ENCODE peak calls at places on chromosome 3, in nine cellular contexts. Y is CD8-positive, alpha-beta T cell; I is cardiac fibroblast; S is sigmoid colon; G is activated CD8-positive, alpha-beta T cell treated with anti-CD3 and anti-CD28 coated beads for 36 hours; E is IMR-90; R is nephron progenitor cell; L is psoas muscle; U is tibial nerve. D is an unnamed sample.

GRCh38 chr3:56210201-56210774 is 258.0 kb downstream of the ERC2 start:
- DNase-seq in Y (no peak), I (no peak), S (no peak), G (no peak), E (no peak), R (no peak), L (no peak), U (no peak), D (no peak)

GRCh38 chr3:122635789-122636188 is 44.9 kb upstream of the PARP14 start:
- DNase-seq in Y (no peak), I (no peak), S (no peak), G (no peak), E (peak), R (no peak), L (no peak), U (no peak), D (no peak)

GRCh38 chr3:142366434-142366833 is 81.4 kb downstream of the XRN1 start:
- DNase-seq in Y (no peak), I (peak), S (no peak), G (no peak), E (no peak), R (no peak), L (no peak), U (no peak), D (no peak)

GRCh38 chr3:113914646-113915045 is 33.2 kb upstream of the ZDHHC23 start:
- DNase-seq in Y (no peak), I (peak), S (no peak), G (no peak), E (peak), R (no peak), L (no peak), U (no peak), D (no peak)

GRCh38 chr3:42734263-42734860 is 31.8 kb upstream of the HHATL start:
- DNase-seq in Y (no peak), I (no peak), S (peak), G (no peak), E (no peak), R (no peak), L (no peak), U (no peak), D (no peak)

GRCh38 chr3:18425641-18426403 is 683 bp upstream of the SATB1 start:
- DNase-seq in Y (peak), I (peak), S (peak), G (peak), E (no peak), R (peak), L (peak), U (no peak), D (peak)

GRCh38 chr3:124818398-124819150 is 68.6 kb downstream of the ITGB5 start:
- DNase-seq in Y (no peak), I (peak), S (no peak), G (no peak), E (peak), R (no peak), L (no peak), U (no peak), D (no peak)

GRCh38 chr3:106827515-106828213 is 549.6 kb upstream of the CCDC54 start:
- DNase-seq in Y (no peak), I (peak), S (no peak), G (no peak), E (peak), R (no peak), L (no peak), U (no peak), D (no peak)

GRCh38 chr3:151431940-151432339 is 28.9 kb downstream of the IGSF10 start:
- DNase-seq in Y (no peak), I (peak), S (no peak), G (no peak), E (peak), R (no peak), L (no peak), U (no peak), D (peak)

GRCh38 chr3:15305366-15305844 is 27.0 kb downstream of the SH3BP5 start:
- DNase-seq in Y (no peak), I (peak), S (peak), G (peak), E (peak), R (no peak), L (no peak), U (no peak), D (peak)

GRCh38 chr3:117054551-117054950 is 345.0 kb downstream of the TUSC7 start:
- DNase-seq in Y (no peak), I (no peak), S (no peak), G (no peak), E (no peak), R (no peak), L (no peak), U (no peak), D (no peak)

GRCh38 chr3:31704651-31705179 is 172.0 kb downstream of the STT3B start:
- DNase-seq in Y (no peak), I (no peak), S (no peak), G (peak), E (peak), R (no peak), L (peak), U (no peak), D (peak)

GRCh38 chr3:12267380-12268030 is 21.4 kb upstream of the PPARG start:
- DNase-seq in Y (no peak), I (no peak), S (no peak), G (no peak), E (no peak), R (no peak), L (no peak), U (no peak), D (no peak)

GRCh38 chr3:12275974-12276373 is 12.9 kb upstream of the PPARG start:
- DNase-seq in Y (no peak), I (no peak), S (no peak), G (no peak), E (no peak), R (no peak), L (no peak), U (no peak), D (no peak)

GRCh38 chr3:12268050-12268449 is 20.8 kb upstream of the PPARG start:
- DNase-seq in Y (no peak), I (no peak), S (no peak), G (no peak), E (no peak), R (no peak), L (no peak), U (no peak), D (no peak)

GRCh38 chr3:12270976-12271375 is 17.9 kb upstream of the PPARG start:
- DNase-seq in Y (no peak), I (no peak), S (no peak), G (no peak), E (no peak), R (no peak), L (no peak), U (no peak), D (peak)

GRCh38 chr3:12273045-12273695 is 15.7 kb upstream of the PPARG start:
- DNase-seq in Y (no peak), I (no peak), S (no peak), G (no peak), E (no peak), R (no peak), L (no peak), U (no peak), D (no peak)
- TF ChIP-seq CTCF in Y (no peak), I (no peak), S (no peak), G (no peak), E (no peak), R (no peak), L (no peak), U (no peak), D (no peak)

DNA sequence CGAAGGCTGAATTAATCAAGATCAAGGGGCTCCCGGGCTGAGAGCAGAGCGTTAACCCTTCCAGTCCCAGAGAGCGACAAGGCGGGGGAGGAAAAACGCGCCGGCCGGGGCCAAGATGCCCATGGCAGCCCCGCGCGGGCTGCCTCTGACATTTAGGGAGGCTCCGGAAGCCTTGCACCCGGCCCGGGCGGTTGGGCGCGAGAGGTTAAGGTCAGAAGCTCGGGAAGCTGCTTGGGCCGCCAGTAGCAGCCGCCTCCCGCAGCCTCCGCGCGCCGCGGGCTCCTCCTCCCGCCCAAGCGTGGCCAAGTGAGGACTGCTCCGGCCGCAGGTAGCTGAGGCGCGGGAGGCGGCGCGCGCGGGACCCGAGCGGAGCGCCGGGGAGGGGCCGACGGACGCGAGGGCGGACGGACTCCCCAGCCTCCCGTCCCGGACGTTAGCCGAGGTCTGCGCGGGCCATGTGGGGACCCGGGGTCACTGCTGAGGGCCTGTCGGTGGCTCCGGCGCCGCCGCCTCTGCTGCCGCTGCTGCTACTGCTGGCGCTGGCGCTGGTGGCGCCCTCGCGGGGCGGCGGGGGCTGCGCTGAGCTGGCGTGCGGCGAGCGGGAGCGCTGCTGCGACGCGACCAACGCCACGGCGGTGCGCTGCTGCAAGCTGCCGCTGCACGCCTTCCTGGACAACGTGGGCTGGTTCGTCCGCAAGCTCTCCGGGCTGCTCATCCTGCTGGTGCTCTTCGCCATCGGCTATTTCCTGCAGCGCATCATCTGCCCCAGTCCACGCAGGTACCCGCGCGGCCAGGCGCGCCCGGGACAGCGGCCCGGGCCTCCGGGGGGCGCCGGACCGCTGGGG is at the start of gene C3orf80:
- DNase-seq in Y (no peak), I (peak), S (peak), G (peak), E (peak), R (peak), L (peak), U (no peak), D (peak)
- TF ChIP-seq CTCF in Y (no peak), I (no peak), S (no peak), G (no peak), E (no peak), R (no peak), L (no peak), U (no peak), D (no peak)

DNA sequence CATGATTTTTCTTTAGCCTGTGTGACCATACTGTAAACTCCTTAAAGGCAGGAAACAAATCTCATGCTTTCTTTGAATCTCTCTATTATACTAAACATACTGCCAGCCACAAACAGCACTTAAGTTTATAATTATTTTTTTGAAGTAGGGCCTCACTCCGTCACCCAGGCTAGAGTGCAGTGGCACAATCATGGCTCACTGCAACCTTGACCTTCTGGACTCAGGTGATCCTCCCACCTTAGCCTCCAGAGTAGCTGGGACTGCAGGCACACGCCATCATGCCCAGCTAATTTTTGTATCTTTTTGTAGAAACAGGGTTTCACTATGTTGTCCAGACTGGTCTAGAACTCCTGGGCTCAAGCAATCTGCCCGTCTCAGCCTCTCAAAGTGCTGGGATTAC is 14.5 kb upstream of the SLITRK3 start:
- DNase-seq in Y (no peak), I (no peak), S (no peak), G (no peak), E (no peak), R (no peak), L (no peak), U (no peak), D (no peak)
- TF ChIP-seq CTCF in Y (no peak), I (no peak), S (no peak), G (no peak), E (no peak), R (no peak), L (no peak), U (no peak), D (no peak)

DNA sequence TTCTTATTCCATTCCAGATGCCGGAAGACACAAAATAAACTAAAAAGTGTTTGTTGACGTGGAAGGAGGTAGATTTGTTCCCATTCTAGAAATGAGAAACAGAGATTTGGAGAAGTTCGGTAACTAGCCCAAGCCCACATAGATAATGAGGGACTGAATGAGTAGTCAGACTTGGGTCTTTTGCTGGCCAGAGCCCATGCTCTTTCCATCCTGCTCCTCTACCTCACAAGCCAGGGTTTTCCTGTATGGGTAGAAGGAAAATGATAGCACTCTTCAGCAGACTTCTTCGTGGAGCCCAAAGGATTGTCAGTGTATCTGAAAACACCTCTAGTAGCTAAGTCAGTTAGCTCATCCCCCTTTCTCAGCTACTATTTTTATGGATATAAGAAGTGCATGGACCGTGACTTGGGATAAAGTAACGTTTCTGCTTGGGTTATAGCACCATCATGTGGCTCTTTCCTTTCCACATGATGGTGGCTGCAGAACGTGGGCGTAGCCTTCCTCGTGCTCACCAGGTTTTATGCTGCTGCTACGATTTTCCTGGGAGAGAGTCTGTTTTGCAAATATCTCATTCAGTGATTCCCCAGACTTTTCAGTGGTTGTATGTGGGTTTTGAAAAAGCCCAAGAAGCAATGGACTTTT is 84.6 kb downstream of the DGKG start:
- DNase-seq in Y (no peak), I (peak), S (no peak), G (no peak), E (peak), R (no peak), L (no peak), U (no peak), D (peak)
- TF ChIP-seq CTCF in Y (no peak), I (peak), S (peak), G (no peak), E (peak), R (peak), L (peak), U (peak), D (no peak)

GRCh38 chr3:66989860-66990696 is 8.0 kb upstream of the KBTBD8 start:
- DNase-seq in Y (no peak), I (peak), S (no peak), G (peak), E (no peak), R (no peak), L (no peak), U (no peak), D (no peak)
- TF ChIP-seq CTCF in Y (no peak), I (peak), S (no peak), G (no peak), E (peak), R (no peak), L (peak), U (no peak), D (no peak)

DNA sequence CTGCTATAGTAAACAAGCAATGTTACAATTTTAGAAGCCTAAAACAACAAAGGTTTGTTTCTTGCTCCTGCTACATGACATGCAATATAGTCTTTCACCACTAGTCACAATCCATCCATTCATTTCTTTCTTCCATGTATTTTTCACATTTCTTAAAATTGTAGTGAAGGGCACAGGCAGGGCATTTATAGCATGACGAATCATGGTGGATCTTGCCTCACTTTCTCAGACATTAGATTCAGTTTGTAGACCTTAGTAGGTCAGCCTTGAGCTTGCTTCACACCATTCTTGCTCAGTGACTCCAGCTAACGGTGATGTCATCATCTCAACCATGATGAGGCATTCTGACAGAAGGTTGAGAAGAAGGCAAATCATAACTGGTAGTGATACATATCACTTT is 546.8 kb downstream of the TBL1XR1 start:
- DNase-seq in Y (no peak), I (no peak), S (no peak), G (no peak), E (peak), R (no peak), L (no peak), U (no peak), D (no peak)
- TF ChIP-seq CTCF in Y (no peak), I (peak), S (no peak), G (no peak), E (no peak), R (peak), L (no peak), U (no peak), D (peak)

GRCh38 chr3:70554170-70554569 is 241.7 kb upstream of the MDFIC2 start:
- DNase-seq in Y (no peak), I (no peak), S (no peak), G (no peak), E (peak), R (no peak), L (no peak), U (no peak), D (no peak)

GRCh38 chr3:70556056-70556455 is 243.6 kb upstream of the MDFIC2 start:
- DNase-seq in Y (no peak), I (no peak), S (no peak), G (no peak), E (peak), R (no peak), L (no peak), U (no peak), D (no peak)

GRCh38 chr3:70546679-70547078 is 234.2 kb upstream of the MDFIC2 start:
- DNase-seq in Y (no peak), I (no peak), S (no peak), G (no peak), E (no peak), R (no peak), L (no peak), U (no peak), D (no peak)

GRCh38 chr3:70550723-70551319 is 238.4 kb upstream of the MDFIC2 start:
- DNase-seq in Y (peak), I (peak), S (peak), G (peak), E (peak), R (peak), L (peak), U (peak), D (peak)
- TF ChIP-seq CTCF in Y (peak), I (peak), S (peak), G (peak), E (peak), R (peak), L (peak), U (peak), D (peak)

D was measured in Calu3.